ENCODE peak calls at places on chromosomes 6 and 20, in nine cellular contexts. One of them, this sample, is unnamed. For H3K4me1 and H3K9me3, the result is how much of the 10 kb centered on the place peaks cover.

GRCh38 chr6:138645976-138646640 is 127.5 kb upstream of the CCDC28A start:
- DNase-seq in right cardiac atrium: no peak
- DNase-seq in iPS DF 6.9: no peak
- DNase-seq in heart left ventricle: no peak
- DNase-seq in SK-N-SH: no peak
- DNase-seq in esophagus muscularis mucosa: no peak
- DNase-seq in CD8-positive, alpha-beta T cell: no peak
- DNase-seq in uterus: no peak
- DNase-seq in GM23248: no peak
- DNase-seq in this sample: peak

GRCh38 chr6:42279144-42279781 is 61.6 kb upstream of the MRPS10 start:
- DNase-seq in right cardiac atrium: no peak
- DNase-seq in iPS DF 6.9: no peak
- DNase-seq in heart left ventricle: no peak
- DNase-seq in SK-N-SH: no peak
- DNase-seq in esophagus muscularis mucosa: no peak
- DNase-seq in CD8-positive, alpha-beta T cell: peak
- DNase-seq in uterus: peak
- DNase-seq in GM23248: peak
- DNase-seq in this sample: peak

GRCh38 chr20:63533871-63534393 is 3.2 kb downstream of the PTK6 start:
- DNase-seq in right cardiac atrium: peak
- DNase-seq in iPS DF 6.9: no peak
- DNase-seq in heart left ventricle: no peak
- DNase-seq in SK-N-SH: peak
- DNase-seq in esophagus muscularis mucosa: no peak
- DNase-seq in CD8-positive, alpha-beta T cell: no peak
- DNase-seq in uterus: no peak
- DNase-seq in GM23248: no peak
- DNase-seq in this sample: no peak

GRCh38 chr6:155418017-155418749 is 37.5 kb downstream of the NOX3 start:
- DNase-seq in right cardiac atrium: no peak
- DNase-seq in iPS DF 6.9: no peak
- DNase-seq in heart left ventricle: peak
- DNase-seq in SK-N-SH: no peak
- DNase-seq in esophagus muscularis mucosa: no peak
- DNase-seq in CD8-positive, alpha-beta T cell: peak
- DNase-seq in uterus: peak
- DNase-seq in GM23248: peak
- DNase-seq in this sample: no peak

GRCh38 chr6:143745160-143746133 is 67.7 kb downstream of the PHACTR2 start:
- DNase-seq in right cardiac atrium: no peak
- DNase-seq in iPS DF 6.9: no peak
- DNase-seq in heart left ventricle: peak
- DNase-seq in SK-N-SH: peak
- DNase-seq in esophagus muscularis mucosa: no peak
- DNase-seq in CD8-positive, alpha-beta T cell: no peak
- DNase-seq in uterus: no peak
- DNase-seq in GM23248: peak
- DNase-seq in this sample: peak

GRCh38 chr6:125945378-125946141 is 11.0 kb upstream of the HINT3 start:
- DNase-seq in right cardiac atrium: no peak
- DNase-seq in iPS DF 6.9: no peak
- DNase-seq in heart left ventricle: no peak
- DNase-seq in SK-N-SH: no peak
- DNase-seq in esophagus muscularis mucosa: no peak
- DNase-seq in CD8-positive, alpha-beta T cell: no peak
- DNase-seq in uterus: no peak
- DNase-seq in GM23248: peak
- DNase-seq in this sample: peak

GRCh38 chr6:31308050-31308844 is 36.4 kb upstream of the HLA-C start:
- DNase-seq in right cardiac atrium: peak
- DNase-seq in iPS DF 6.9: no peak
- DNase-seq in heart left ventricle: peak
- DNase-seq in SK-N-SH: no peak
- DNase-seq in esophagus muscularis mucosa: no peak
- DNase-seq in CD8-positive, alpha-beta T cell: peak
- DNase-seq in uterus: no peak
- DNase-seq in GM23248: peak
- DNase-seq in this sample: no peak

GRCh38 chr6:20873425-20874190 is 339.4 kb downstream of the CDKAL1 start:
- DNase-seq in right cardiac atrium: no peak
- DNase-seq in iPS DF 6.9: no peak
- DNase-seq in heart left ventricle: no peak
- DNase-seq in SK-N-SH: no peak
- DNase-seq in esophagus muscularis mucosa: no peak
- DNase-seq in CD8-positive, alpha-beta T cell: no peak
- DNase-seq in uterus: no peak
- DNase-seq in GM23248: peak
- DNase-seq in this sample: no peak

GRCh38 chr20:64078934-64079272 is 415 bp downstream of the RGS19 start:
- DNase-seq in right cardiac atrium: no peak
- DNase-seq in iPS DF 6.9: no peak
- DNase-seq in heart left ventricle: no peak
- DNase-seq in SK-N-SH: no peak
- DNase-seq in esophagus muscularis mucosa: no peak
- DNase-seq in CD8-positive, alpha-beta T cell: no peak
- DNase-seq in uterus: no peak
- DNase-seq in GM23248: no peak
- DNase-seq in this sample: no peak

GRCh38 chr6:158057213-158057987 is 75.7 kb downstream of the SYNJ2 start:
- DNase-seq in right cardiac atrium: no peak
- DNase-seq in iPS DF 6.9: no peak
- DNase-seq in heart left ventricle: no peak
- DNase-seq in SK-N-SH: no peak
- DNase-seq in esophagus muscularis mucosa: no peak
- DNase-seq in CD8-positive, alpha-beta T cell: no peak
- DNase-seq in uterus: no peak
- DNase-seq in GM23248: peak
- DNase-seq in this sample: no peak

DNA sequence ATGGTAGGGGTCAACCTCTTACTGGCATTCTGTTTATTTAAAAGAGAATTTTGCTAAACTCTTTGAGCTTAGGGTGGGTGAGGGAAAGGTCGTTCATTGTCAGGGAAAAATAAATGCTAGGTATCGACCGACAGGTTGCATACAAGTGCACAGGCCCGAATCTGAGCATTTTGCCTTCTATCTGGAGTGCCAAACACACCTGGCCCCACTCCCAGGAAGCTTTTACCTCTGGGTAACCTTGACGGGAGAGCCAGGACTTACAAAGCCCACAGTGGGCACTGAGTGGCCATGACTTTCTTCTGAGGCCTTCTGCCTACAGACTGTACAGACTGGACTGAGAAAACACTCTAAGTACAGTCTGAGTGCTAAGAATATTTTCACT is 153.0 kb downstream of the NFATC2 start:
- DNase-seq in right cardiac atrium: no peak
- DNase-seq in iPS DF 6.9: no peak
- DNase-seq in heart left ventricle: no peak
- DNase-seq in SK-N-SH: no peak
- DNase-seq in esophagus muscularis mucosa: no peak
- DNase-seq in CD8-positive, alpha-beta T cell: no peak
- DNase-seq in uterus: no peak
- DNase-seq in GM23248: no peak
- DNase-seq in this sample: no peak
- H3K4me1 ChIP-seq in right cardiac atrium: under half
- H3K4me1 ChIP-seq in iPS DF 6.9: under half
- H3K4me1 ChIP-seq in heart left ventricle: under half
- H3K4me1 ChIP-seq in SK-N-SH: under half
- H3K4me1 ChIP-seq in esophagus muscularis mucosa: under half
- H3K4me1 ChIP-seq in CD8-positive, alpha-beta T cell: under half
- H3K4me1 ChIP-seq in uterus: under half
- H3K4me1 ChIP-seq in GM23248: under half
- H3K4me1 ChIP-seq in this sample: under half

GRCh38 chr20:56949318-56949717 is 317.1 kb downstream of the BMP7 start:
- DNase-seq in right cardiac atrium: no peak
- DNase-seq in iPS DF 6.9: no peak
- DNase-seq in heart left ventricle: no peak
- DNase-seq in SK-N-SH: no peak
- DNase-seq in esophagus muscularis mucosa: no peak
- DNase-seq in CD8-positive, alpha-beta T cell: no peak
- DNase-seq in uterus: no peak
- DNase-seq in GM23248: no peak
- DNase-seq in this sample: peak
- H3K9me3 ChIP-seq in right cardiac atrium: under half
- H3K9me3 ChIP-seq in iPS DF 6.9: under half
- H3K9me3 ChIP-seq in heart left ventricle: under half
- H3K9me3 ChIP-seq in SK-N-SH: under half
- H3K9me3 ChIP-seq in esophagus muscularis mucosa: under half
- H3K9me3 ChIP-seq in CD8-positive, alpha-beta T cell: under half
- H3K9me3 ChIP-seq in uterus: under half
- H3K9me3 ChIP-seq in GM23248: under half
- H3K9me3 ChIP-seq in this sample: under half

GRCh38 chr20:59939879-59940128 is 301 bp downstream of the PPP1R3D start:
- DNase-seq in right cardiac atrium: peak
- DNase-seq in iPS DF 6.9: no peak
- DNase-seq in heart left ventricle: peak
- DNase-seq in SK-N-SH: peak
- DNase-seq in esophagus muscularis mucosa: no peak
- DNase-seq in CD8-positive, alpha-beta T cell: no peak
- DNase-seq in uterus: no peak
- DNase-seq in GM23248: peak
- DNase-seq in this sample: peak
- H3K4me1 ChIP-seq in right cardiac atrium: under half
- H3K4me1 ChIP-seq in iPS DF 6.9: under half
- H3K4me1 ChIP-seq in heart left ventricle: under half
- H3K4me1 ChIP-seq in SK-N-SH: under half
- H3K4me1 ChIP-seq in esophagus muscularis mucosa: under half
- H3K4me1 ChIP-seq in CD8-positive, alpha-beta T cell: under half
- H3K4me1 ChIP-seq in uterus: under half
- H3K4me1 ChIP-seq in GM23248: under half
- H3K4me1 ChIP-seq in this sample: under half

GRCh38 chr6:19354181-19354580 is 483.0 kb upstream of the ID4 start:
- DNase-seq in right cardiac atrium: no peak
- DNase-seq in iPS DF 6.9: no peak
- DNase-seq in heart left ventricle: no peak
- DNase-seq in SK-N-SH: no peak
- DNase-seq in esophagus muscularis mucosa: no peak
- DNase-seq in CD8-positive, alpha-beta T cell: no peak
- DNase-seq in uterus: no peak
- DNase-seq in GM23248: no peak
- DNase-seq in this sample: no peak
- H3K9me3 ChIP-seq in right cardiac atrium: under half
- H3K9me3 ChIP-seq in iPS DF 6.9: under half
- H3K9me3 ChIP-seq in heart left ventricle: under half
- H3K9me3 ChIP-seq in SK-N-SH: under half
- H3K9me3 ChIP-seq in esophagus muscularis mucosa: under half
- H3K9me3 ChIP-seq in CD8-positive, alpha-beta T cell: under half
- H3K9me3 ChIP-seq in uterus: under half
- H3K9me3 ChIP-seq in GM23248: under half
- H3K9me3 ChIP-seq in this sample: under half

GRCh38 chr6:105485456-105485855 is 82.6 kb upstream of the PREP start:
- DNase-seq in right cardiac atrium: no peak
- DNase-seq in iPS DF 6.9: no peak
- DNase-seq in heart left ventricle: peak
- DNase-seq in SK-N-SH: no peak
- DNase-seq in esophagus muscularis mucosa: no peak
- DNase-seq in CD8-positive, alpha-beta T cell: no peak
- DNase-seq in uterus: no peak
- DNase-seq in GM23248: no peak
- DNase-seq in this sample: no peak
- H3K4me1 ChIP-seq in right cardiac atrium: under half
- H3K4me1 ChIP-seq in iPS DF 6.9: under half
- H3K4me1 ChIP-seq in heart left ventricle: under half
- H3K4me1 ChIP-seq in SK-N-SH: under half
- H3K4me1 ChIP-seq in esophagus muscularis mucosa: under half
- H3K4me1 ChIP-seq in CD8-positive, alpha-beta T cell: under half
- H3K4me1 ChIP-seq in uterus: under half
- H3K4me1 ChIP-seq in GM23248: under half
- H3K4me1 ChIP-seq in this sample: under half

DNA sequence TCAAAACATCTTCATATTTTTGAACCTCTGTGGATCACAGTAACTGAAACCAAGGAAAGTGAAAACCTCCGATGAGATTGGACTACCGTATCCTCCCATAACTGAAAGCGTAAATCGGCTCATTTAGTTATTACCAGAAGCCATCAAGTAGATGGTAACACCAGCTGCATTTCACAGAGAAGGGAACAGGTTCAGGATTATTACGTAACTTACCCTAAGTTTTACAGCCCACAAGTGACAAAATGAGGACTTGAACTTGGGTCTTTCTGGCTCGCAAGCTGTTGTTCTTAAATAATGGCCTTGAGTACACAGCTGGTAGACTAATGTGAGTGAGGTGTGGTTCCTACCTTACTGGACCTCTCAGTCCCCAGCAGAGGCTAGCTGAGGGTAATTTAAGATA is 37.9 kb upstream of the CBLN4 start:
- DNase-seq in right cardiac atrium: no peak
- DNase-seq in iPS DF 6.9: no peak
- DNase-seq in heart left ventricle: no peak
- DNase-seq in SK-N-SH: no peak
- DNase-seq in esophagus muscularis mucosa: no peak
- DNase-seq in CD8-positive, alpha-beta T cell: no peak
- DNase-seq in uterus: no peak
- DNase-seq in GM23248: no peak
- DNase-seq in this sample: no peak
- H3K9me3 ChIP-seq in right cardiac atrium: under half
- H3K9me3 ChIP-seq in iPS DF 6.9: under half
- H3K9me3 ChIP-seq in heart left ventricle: under half
- H3K9me3 ChIP-seq in SK-N-SH: under half
- H3K9me3 ChIP-seq in esophagus muscularis mucosa: under half
- H3K9me3 ChIP-seq in CD8-positive, alpha-beta T cell: under half
- H3K9me3 ChIP-seq in uterus: under half
- H3K9me3 ChIP-seq in GM23248: under half
- H3K9me3 ChIP-seq in this sample: under half

DNA sequence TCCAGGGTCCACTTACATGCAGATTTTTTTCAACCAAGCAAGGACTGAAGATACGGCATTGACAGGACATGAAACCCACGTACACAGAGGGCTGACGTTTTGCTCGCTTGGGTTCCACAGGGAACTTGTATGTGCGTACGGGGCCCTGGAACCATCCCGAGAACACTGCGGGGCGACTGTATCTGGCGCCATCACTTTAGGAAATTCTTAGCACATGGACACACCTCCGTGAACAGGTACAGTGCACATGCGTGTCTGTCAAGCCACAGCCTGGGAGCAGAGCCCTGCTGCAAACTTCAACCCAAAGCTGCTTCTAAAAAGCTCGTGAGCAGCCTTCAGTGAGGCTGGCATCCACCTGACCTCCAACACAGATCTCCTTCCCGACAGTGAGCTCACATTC is 37.3 kb downstream of the TAF4 start:
- DNase-seq in right cardiac atrium: no peak
- DNase-seq in iPS DF 6.9: no peak
- DNase-seq in heart left ventricle: no peak
- DNase-seq in SK-N-SH: no peak
- DNase-seq in esophagus muscularis mucosa: no peak
- DNase-seq in CD8-positive, alpha-beta T cell: no peak
- DNase-seq in uterus: no peak
- DNase-seq in GM23248: no peak
- DNase-seq in this sample: no peak
- H3K4me1 ChIP-seq in right cardiac atrium: under half
- H3K4me1 ChIP-seq in iPS DF 6.9: under half
- H3K4me1 ChIP-seq in heart left ventricle: under half
- H3K4me1 ChIP-seq in SK-N-SH: under half
- H3K4me1 ChIP-seq in esophagus muscularis mucosa: under half
- H3K4me1 ChIP-seq in CD8-positive, alpha-beta T cell: under half
- H3K4me1 ChIP-seq in uterus: under half
- H3K4me1 ChIP-seq in GM23248: under half
- H3K4me1 ChIP-seq in this sample: under half

GRCh38 chr20:39789411-39789810 is 827.3 kb downstream of the DHX35 start:
- DNase-seq in right cardiac atrium: no peak
- DNase-seq in iPS DF 6.9: no peak
- DNase-seq in heart left ventricle: no peak
- DNase-seq in SK-N-SH: no peak
- DNase-seq in esophagus muscularis mucosa: no peak
- DNase-seq in CD8-positive, alpha-beta T cell: no peak
- DNase-seq in uterus: no peak
- DNase-seq in GM23248: no peak
- DNase-seq in this sample: no peak
- H3K9me3 ChIP-seq in right cardiac atrium: under half
- H3K9me3 ChIP-seq in iPS DF 6.9: under half
- H3K9me3 ChIP-seq in heart left ventricle: under half
- H3K9me3 ChIP-seq in SK-N-SH: under half
- H3K9me3 ChIP-seq in esophagus muscularis mucosa: under half
- H3K9me3 ChIP-seq in CD8-positive, alpha-beta T cell: under half
- H3K9me3 ChIP-seq in uterus: under half
- H3K9me3 ChIP-seq in GM23248: under half
- H3K9me3 ChIP-seq in this sample: under half

This sample was measured in Caco-2.